ENCODE peak calls at places on chromosomes 5 and 9, in ten cellular contexts. One of them, this sample, is unnamed.

GRCh38 chr5:5891350-5891749 is 468.9 kb downstream of the ICE1 start:
- DNase-seq in endothelial cell: no peak
- DNase-seq in fibroblast of mammary gland: peak
- DNase-seq in vagina: no peak
- DNase-seq in transverse colon: no peak
- DNase-seq in AG09309: no peak
- DNase-seq in left ventricle myocardium inferior: no peak
- DNase-seq in AG10803: peak
- DNase-seq in dorsolateral prefrontal cortex: no peak
- DNase-seq in HL-60: no peak
- DNase-seq in this sample: no peak

GRCh38 chr9:83794051-83794450 is 23.5 kb downstream of the GKAP1 start:
- DNase-seq in endothelial cell: no peak
- DNase-seq in fibroblast of mammary gland: no peak
- DNase-seq in vagina: no peak
- DNase-seq in transverse colon: no peak
- DNase-seq in AG09309: no peak
- DNase-seq in left ventricle myocardium inferior: no peak
- DNase-seq in AG10803: no peak
- DNase-seq in dorsolateral prefrontal cortex: no peak
- DNase-seq in HL-60: no peak
- DNase-seq in this sample: no peak

GRCh38 chr5:140243855-140244254 is 59.0 kb downstream of the PFDN1 start:
- DNase-seq in endothelial cell: no peak
- DNase-seq in fibroblast of mammary gland: no peak
- DNase-seq in vagina: no peak
- DNase-seq in transverse colon: no peak
- DNase-seq in AG09309: no peak
- DNase-seq in left ventricle myocardium inferior: no peak
- DNase-seq in AG10803: no peak
- DNase-seq in dorsolateral prefrontal cortex: no peak
- DNase-seq in HL-60: no peak
- DNase-seq in this sample: no peak

GRCh38 chr9:113012492-113012891 is 500 bp upstream of the ZNF883 start:
- DNase-seq in endothelial cell: no peak
- DNase-seq in fibroblast of mammary gland: no peak
- DNase-seq in vagina: no peak
- DNase-seq in transverse colon: no peak
- DNase-seq in AG09309: no peak
- DNase-seq in left ventricle myocardium inferior: no peak
- DNase-seq in AG10803: no peak
- DNase-seq in dorsolateral prefrontal cortex: no peak
- DNase-seq in HL-60: no peak
- DNase-seq in this sample: no peak

GRCh38 chr5:120808135-120808534 is 344.0 kb downstream of the PRR16 start:
- DNase-seq in endothelial cell: no peak
- DNase-seq in fibroblast of mammary gland: no peak
- DNase-seq in vagina: no peak
- DNase-seq in transverse colon: no peak
- DNase-seq in AG09309: no peak
- DNase-seq in left ventricle myocardium inferior: no peak
- DNase-seq in AG10803: peak
- DNase-seq in dorsolateral prefrontal cortex: no peak
- DNase-seq in HL-60: no peak
- DNase-seq in this sample: no peak

GRCh38 chr5:152556779-152557178 is 151.7 kb upstream of the NMUR2 start:
- DNase-seq in endothelial cell: no peak
- DNase-seq in fibroblast of mammary gland: no peak
- DNase-seq in vagina: no peak
- DNase-seq in transverse colon: no peak
- DNase-seq in AG09309: no peak
- DNase-seq in left ventricle myocardium inferior: no peak
- DNase-seq in AG10803: no peak
- DNase-seq in dorsolateral prefrontal cortex: no peak
- DNase-seq in HL-60: no peak
- DNase-seq in this sample: no peak

GRCh38 chr9:79542735-79543504 is 28.8 kb upstream of the TLE4 start:
- DNase-seq in endothelial cell: no peak
- DNase-seq in fibroblast of mammary gland: no peak
- DNase-seq in vagina: no peak
- DNase-seq in transverse colon: no peak
- DNase-seq in AG09309: no peak
- DNase-seq in left ventricle myocardium inferior: no peak
- DNase-seq in AG10803: no peak
- DNase-seq in dorsolateral prefrontal cortex: no peak
- DNase-seq in HL-60: no peak
- DNase-seq in this sample: no peak

GRCh38 chr5:10248378-10249260 is 1.1 kb downstream of the ATPSCKMT start:
- DNase-seq in endothelial cell: no peak
- DNase-seq in fibroblast of mammary gland: no peak
- DNase-seq in vagina: no peak
- DNase-seq in transverse colon: no peak
- DNase-seq in AG09309: no peak
- DNase-seq in left ventricle myocardium inferior: no peak
- DNase-seq in AG10803: no peak
- DNase-seq in dorsolateral prefrontal cortex: no peak
- DNase-seq in HL-60: no peak
- DNase-seq in this sample: no peak

GRCh38 chr9:92097997-92098482 is 17.2 kb downstream of the SPTLC1 start:
- DNase-seq in endothelial cell: peak
- DNase-seq in fibroblast of mammary gland: peak
- DNase-seq in vagina: no peak
- DNase-seq in transverse colon: peak
- DNase-seq in AG09309: no peak
- DNase-seq in left ventricle myocardium inferior: peak
- DNase-seq in AG10803: peak
- DNase-seq in dorsolateral prefrontal cortex: peak
- DNase-seq in HL-60: no peak
- DNase-seq in this sample: peak

GRCh38 chr5:159231167-159231566 is 21.8 kb upstream of the RNF145 start:
- DNase-seq in endothelial cell: no peak
- DNase-seq in fibroblast of mammary gland: peak
- DNase-seq in vagina: no peak
- DNase-seq in transverse colon: no peak
- DNase-seq in AG09309: no peak
- DNase-seq in left ventricle myocardium inferior: no peak
- DNase-seq in AG10803: no peak
- DNase-seq in dorsolateral prefrontal cortex: no peak
- DNase-seq in HL-60: no peak
- DNase-seq in this sample: no peak

GRCh38 chr5:147410496-147411395 is 99.1 kb downstream of the DPYSL3 start:
- DNase-seq in endothelial cell: no peak
- DNase-seq in fibroblast of mammary gland: no peak
- DNase-seq in vagina: no peak
- DNase-seq in transverse colon: no peak
- DNase-seq in AG09309: no peak
- DNase-seq in left ventricle myocardium inferior: peak
- DNase-seq in AG10803: no peak
- DNase-seq in dorsolateral prefrontal cortex: no peak
- DNase-seq in HL-60: no peak
- DNase-seq in this sample: no peak

GRCh38 chr5:33037101-33037500 is 326.0 kb downstream of the NPR3 start:
- DNase-seq in endothelial cell: no peak
- DNase-seq in fibroblast of mammary gland: no peak
- DNase-seq in vagina: no peak
- DNase-seq in transverse colon: no peak
- DNase-seq in AG09309: no peak
- DNase-seq in left ventricle myocardium inferior: no peak
- DNase-seq in AG10803: no peak
- DNase-seq in dorsolateral prefrontal cortex: no peak
- DNase-seq in HL-60: no peak
- DNase-seq in this sample: no peak

GRCh38 chr9:94156549-94157407 is 72.5 kb downstream of the PTPDC1 start:
- DNase-seq in endothelial cell: no peak
- DNase-seq in fibroblast of mammary gland: peak
- DNase-seq in vagina: no peak
- DNase-seq in transverse colon: peak
- DNase-seq in AG09309: no peak
- DNase-seq in left ventricle myocardium inferior: peak
- DNase-seq in AG10803: peak
- DNase-seq in dorsolateral prefrontal cortex: peak
- DNase-seq in HL-60: no peak
- DNase-seq in this sample: peak

GRCh38 chr5:168991311-168991710 is 309.6 kb downstream of the SLIT3 start:
- DNase-seq in endothelial cell: no peak
- DNase-seq in fibroblast of mammary gland: no peak
- DNase-seq in vagina: no peak
- DNase-seq in transverse colon: no peak
- DNase-seq in AG09309: no peak
- DNase-seq in left ventricle myocardium inferior: no peak
- DNase-seq in AG10803: no peak
- DNase-seq in dorsolateral prefrontal cortex: no peak
- DNase-seq in HL-60: no peak
- DNase-seq in this sample: no peak

GRCh38 chr9:96015876-96016686 is 140.6 kb downstream of the ERCC6L2 start:
- DNase-seq in endothelial cell: no peak
- DNase-seq in fibroblast of mammary gland: no peak
- DNase-seq in vagina: no peak
- DNase-seq in transverse colon: no peak
- DNase-seq in AG09309: no peak
- DNase-seq in left ventricle myocardium inferior: no peak
- DNase-seq in AG10803: no peak
- DNase-seq in dorsolateral prefrontal cortex: no peak
- DNase-seq in HL-60: no peak
- DNase-seq in this sample: no peak

GRCh38 chr5:137336565-137337120 is 162.5 kb downstream of the SPOCK1 start:
- DNase-seq in endothelial cell: no peak
- DNase-seq in fibroblast of mammary gland: no peak
- DNase-seq in vagina: no peak
- DNase-seq in transverse colon: no peak
- DNase-seq in AG09309: no peak
- DNase-seq in left ventricle myocardium inferior: no peak
- DNase-seq in AG10803: no peak
- DNase-seq in dorsolateral prefrontal cortex: no peak
- DNase-seq in HL-60: no peak
- DNase-seq in this sample: no peak

GRCh38 chr9:100465765-100466164 is 7.2 kb upstream of the TMEFF1 start:
- DNase-seq in endothelial cell: no peak
- DNase-seq in fibroblast of mammary gland: no peak
- DNase-seq in vagina: no peak
- DNase-seq in transverse colon: no peak
- DNase-seq in AG09309: no peak
- DNase-seq in left ventricle myocardium inferior: no peak
- DNase-seq in AG10803: no peak
- DNase-seq in dorsolateral prefrontal cortex: no peak
- DNase-seq in HL-60: no peak
- DNase-seq in this sample: no peak

GRCh38 chr9:129898205-129898604 is 62.9 kb downstream of the USP20 start:
- DNase-seq in endothelial cell: no peak
- DNase-seq in fibroblast of mammary gland: peak
- DNase-seq in vagina: no peak
- DNase-seq in transverse colon: no peak
- DNase-seq in AG09309: no peak
- DNase-seq in left ventricle myocardium inferior: no peak
- DNase-seq in AG10803: peak
- DNase-seq in dorsolateral prefrontal cortex: no peak
- DNase-seq in HL-60: no peak
- DNase-seq in this sample: no peak
- TF ChIP-seq CTCF in endothelial cell: no peak
- TF ChIP-seq CTCF in fibroblast of mammary gland: no peak
- TF ChIP-seq CTCF in vagina: no peak
- TF ChIP-seq CTCF in transverse colon: no peak
- TF ChIP-seq CTCF in AG09309: no peak
- TF ChIP-seq CTCF in left ventricle myocardium inferior: no peak
- TF ChIP-seq CTCF in AG10803: peak
- TF ChIP-seq CTCF in dorsolateral prefrontal cortex: no peak
- TF ChIP-seq CTCF in HL-60: no peak
- TF ChIP-seq CTCF in this sample: no peak

GRCh38 chr5:154157483-154158378 is 32.8 kb upstream of the GALNT10 start:
- DNase-seq in endothelial cell: no peak
- DNase-seq in fibroblast of mammary gland: no peak
- DNase-seq in vagina: no peak
- DNase-seq in transverse colon: no peak
- DNase-seq in AG09309: no peak
- DNase-seq in left ventricle myocardium inferior: no peak
- DNase-seq in AG10803: peak
- DNase-seq in dorsolateral prefrontal cortex: no peak
- DNase-seq in HL-60: no peak
- DNase-seq in this sample: no peak
- TF ChIP-seq CTCF in endothelial cell: peak
- TF ChIP-seq CTCF in fibroblast of mammary gland: peak
- TF ChIP-seq CTCF in vagina: no peak
- TF ChIP-seq CTCF in transverse colon: peak
- TF ChIP-seq CTCF in AG09309: peak
- TF ChIP-seq CTCF in left ventricle myocardium inferior: peak
- TF ChIP-seq CTCF in AG10803: peak
- TF ChIP-seq CTCF in dorsolateral prefrontal cortex: no peak
- TF ChIP-seq CTCF in HL-60: no peak
- TF ChIP-seq CTCF in this sample: peak

GRCh38 chr9:14031015-14031414 is 282.9 kb downstream of the NFIB start:
- DNase-seq in endothelial cell: peak
- DNase-seq in fibroblast of mammary gland: peak
- DNase-seq in vagina: no peak
- DNase-seq in transverse colon: no peak
- DNase-seq in AG09309: no peak
- DNase-seq in left ventricle myocardium inferior: peak
- DNase-seq in AG10803: no peak
- DNase-seq in dorsolateral prefrontal cortex: no peak
- DNase-seq in HL-60: no peak
- DNase-seq in this sample: no peak
- TF ChIP-seq CTCF in endothelial cell: no peak
- TF ChIP-seq CTCF in fibroblast of mammary gland: peak
- TF ChIP-seq CTCF in vagina: no peak
- TF ChIP-seq CTCF in transverse colon: no peak
- TF ChIP-seq CTCF in AG09309: no peak
- TF ChIP-seq CTCF in left ventricle myocardium inferior: peak
- TF ChIP-seq CTCF in AG10803: no peak
- TF ChIP-seq CTCF in dorsolateral prefrontal cortex: no peak
- TF ChIP-seq CTCF in HL-60: no peak
- TF ChIP-seq CTCF in this sample: no peak

GRCh38 chr5:100694100-100694499 is 158.9 kb downstream of the FAM174A start:
- DNase-seq in endothelial cell: no peak
- DNase-seq in fibroblast of mammary gland: no peak
- DNase-seq in vagina: no peak
- DNase-seq in transverse colon: no peak
- DNase-seq in AG09309: no peak
- DNase-seq in left ventricle myocardium inferior: no peak
- DNase-seq in AG10803: no peak
- DNase-seq in dorsolateral prefrontal cortex: no peak
- DNase-seq in HL-60: no peak
- DNase-seq in this sample: no peak

GRCh38 chr5:100693481-100693880 is 158.3 kb downstream of the FAM174A start:
- DNase-seq in endothelial cell: no peak
- DNase-seq in fibroblast of mammary gland: no peak
- DNase-seq in vagina: no peak
- DNase-seq in transverse colon: no peak
- DNase-seq in AG09309: no peak
- DNase-seq in left ventricle myocardium inferior: no peak
- DNase-seq in AG10803: no peak
- DNase-seq in dorsolateral prefrontal cortex: no peak
- DNase-seq in HL-60: no peak
- DNase-seq in this sample: no peak

DNA sequence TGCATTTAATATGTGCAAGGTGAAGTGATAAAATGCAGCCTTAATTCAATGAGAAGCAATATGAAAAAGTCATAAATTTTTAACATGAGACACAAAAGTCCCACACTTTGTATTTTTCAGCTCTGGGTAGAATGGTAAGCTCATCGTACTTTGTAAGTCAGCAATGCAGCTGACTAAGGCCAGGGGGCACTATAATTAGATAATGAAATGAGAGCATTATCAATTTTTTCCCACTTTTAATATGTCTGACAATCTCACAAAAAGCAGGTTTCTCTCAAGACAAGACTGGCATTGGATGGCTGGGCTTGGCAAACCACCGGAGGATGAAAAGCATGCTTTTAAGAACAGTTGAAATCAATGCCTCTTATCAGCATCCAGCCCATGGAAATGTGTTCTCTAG is 162.8 kb downstream of the FAM174A start:
- DNase-seq in endothelial cell: no peak
- DNase-seq in fibroblast of mammary gland: no peak
- DNase-seq in vagina: no peak
- DNase-seq in transverse colon: no peak
- DNase-seq in AG09309: no peak
- DNase-seq in left ventricle myocardium inferior: no peak
- DNase-seq in AG10803: no peak
- DNase-seq in dorsolateral prefrontal cortex: no peak
- DNase-seq in HL-60: no peak
- DNase-seq in this sample: no peak
- TF ChIP-seq CTCF in endothelial cell: peak
- TF ChIP-seq CTCF in fibroblast of mammary gland: peak
- TF ChIP-seq CTCF in vagina: no peak
- TF ChIP-seq CTCF in transverse colon: no peak
- TF ChIP-seq CTCF in AG09309: peak
- TF ChIP-seq CTCF in left ventricle myocardium inferior: peak
- TF ChIP-seq CTCF in AG10803: peak
- TF ChIP-seq CTCF in dorsolateral prefrontal cortex: no peak
- TF ChIP-seq CTCF in HL-60: no peak
- TF ChIP-seq CTCF in this sample: peak

This sample was measured in Calu3.